ENCODE peak calls at places on chromosome 21, in five cellular contexts. One of them, this sample, is unnamed.

GRCh38 chr21:16968436-16968835 is 544.4 kb upstream of the CXADR start:
- DNase-seq in skeletal muscle cell: no peak
- DNase-seq in cardiac fibroblast: no peak
- DNase-seq in EL: no peak
- DNase-seq in AML-193: no peak
- DNase-seq in this sample: no peak

GRCh38 chr21:38250991-38251418 is 5.8 kb upstream of the KCNJ15 start:
- DNase-seq in skeletal muscle cell: no peak
- DNase-seq in cardiac fibroblast: no peak
- DNase-seq in EL: no peak
- DNase-seq in AML-193: no peak
- DNase-seq in this sample: no peak

GRCh38 chr21:32516729-32517649 is 68.3 kb downstream of the TCP10L start:
- DNase-seq in skeletal muscle cell: peak
- DNase-seq in cardiac fibroblast: peak
- DNase-seq in EL: peak
- DNase-seq in AML-193: no peak
- DNase-seq in this sample: peak

GRCh38 chr21:36163780-36164426 is 7.3 kb downstream of the DOP1B start:
- DNase-seq in skeletal muscle cell: no peak
- DNase-seq in cardiac fibroblast: no peak
- DNase-seq in EL: no peak
- DNase-seq in AML-193: peak
- DNase-seq in this sample: no peak

GRCh38 chr21:28671549-28672195 is 321.0 kb downstream of the LTN1 start:
- DNase-seq in skeletal muscle cell: peak
- DNase-seq in cardiac fibroblast: no peak
- DNase-seq in EL: no peak
- DNase-seq in AML-193: no peak
- DNase-seq in this sample: peak

GRCh38 chr21:17512245-17513213 is at the start of gene CXADR:
- DNase-seq in skeletal muscle cell: no peak
- DNase-seq in cardiac fibroblast: no peak
- DNase-seq in EL: peak
- DNase-seq in AML-193: no peak
- DNase-seq in this sample: peak

GRCh38 chr21:32135401-32136363 is 143.2 kb downstream of the MIS18A start:
- DNase-seq in skeletal muscle cell: no peak
- DNase-seq in cardiac fibroblast: peak
- DNase-seq in EL: peak
- DNase-seq in AML-193: no peak
- DNase-seq in this sample: peak

GRCh38 chr21:39676054-39676771 is 63.5 kb downstream of the B3GALT5 start:
- DNase-seq in skeletal muscle cell: peak
- DNase-seq in cardiac fibroblast: no peak
- DNase-seq in EL: no peak
- DNase-seq in AML-193: no peak
- DNase-seq in this sample: no peak

GRCh38 chr21:24590261-24590660 is 1017.0 kb downstream of the MRPL39 start:
- DNase-seq in skeletal muscle cell: no peak
- DNase-seq in cardiac fibroblast: no peak
- DNase-seq in EL: no peak
- DNase-seq in AML-193: no peak
- DNase-seq in this sample: no peak

GRCh38 chr21:46149205-46149901 is 6.0 kb downstream of the FTCD start:
- DNase-seq in skeletal muscle cell: no peak
- DNase-seq in cardiac fibroblast: no peak
- DNase-seq in EL: no peak
- DNase-seq in AML-193: no peak
- DNase-seq in this sample: no peak

GRCh38 chr21:42019706-42020105 is 9.5 kb upstream of the ZBTB21 start:
- DNase-seq in skeletal muscle cell: no peak
- DNase-seq in cardiac fibroblast: no peak
- DNase-seq in EL: no peak
- DNase-seq in AML-193: no peak
- DNase-seq in this sample: no peak

GRCh38 chr21:44909719-44910118 is 11.0 kb downstream of the ITGB2 start:
- DNase-seq in skeletal muscle cell: no peak
- DNase-seq in cardiac fibroblast: no peak
- DNase-seq in EL: no peak
- DNase-seq in AML-193: no peak
- DNase-seq in this sample: no peak

GRCh38 chr21:33080776-33081175 is 10.8 kb downstream of the OLIG1 start:
- DNase-seq in skeletal muscle cell: no peak
- DNase-seq in cardiac fibroblast: no peak
- DNase-seq in EL: no peak
- DNase-seq in AML-193: no peak
- DNase-seq in this sample: no peak

GRCh38 chr21:28067015-28067414 is 925.7 kb downstream of the LTN1 start:
- DNase-seq in skeletal muscle cell: no peak
- DNase-seq in cardiac fibroblast: no peak
- DNase-seq in EL: no peak
- DNase-seq in AML-193: no peak
- DNase-seq in this sample: no peak

GRCh38 chr21:31520506-31521163 is 138.9 kb upstream of the SOD1 start:
- DNase-seq in skeletal muscle cell: peak
- DNase-seq in cardiac fibroblast: no peak
- DNase-seq in EL: peak
- DNase-seq in AML-193: no peak
- DNase-seq in this sample: no peak

GRCh38 chr21:16124397-16125130 is 394.8 kb downstream of the USP25 start:
- DNase-seq in skeletal muscle cell: peak
- DNase-seq in cardiac fibroblast: peak
- DNase-seq in EL: peak
- DNase-seq in AML-193: no peak
- DNase-seq in this sample: peak

GRCh38 chr21:32562426-32562825 is 22.9 kb downstream of the TCP10L start:
- DNase-seq in skeletal muscle cell: peak
- DNase-seq in cardiac fibroblast: peak
- DNase-seq in EL: peak
- DNase-seq in AML-193: no peak
- DNase-seq in this sample: peak

GRCh38 chr21:45381865-45382697 is 22.9 kb upstream of the COL18A1 start:
- DNase-seq in skeletal muscle cell: no peak
- DNase-seq in cardiac fibroblast: no peak
- DNase-seq in EL: no peak
- DNase-seq in AML-193: no peak
- DNase-seq in this sample: no peak

GRCh38 chr21:44911384-44912157 is 9.1 kb downstream of the ITGB2 start:
- DNase-seq in skeletal muscle cell: no peak
- DNase-seq in cardiac fibroblast: no peak
- DNase-seq in EL: no peak
- DNase-seq in AML-193: peak
- DNase-seq in this sample: no peak

GRCh38 chr21:15057290-15057689 is 7.5 kb downstream of the NRIP1 start:
- DNase-seq in skeletal muscle cell: no peak
- DNase-seq in cardiac fibroblast: no peak
- DNase-seq in EL: no peak
- DNase-seq in AML-193: no peak
- DNase-seq in this sample: no peak

GRCh38 chr21:44067011-44067839 is 40.0 kb upstream of the PWP2 start:
- DNase-seq in skeletal muscle cell: no peak
- DNase-seq in cardiac fibroblast: no peak
- DNase-seq in EL: no peak
- DNase-seq in AML-193: no peak
- DNase-seq in this sample: no peak

GRCh38 chr21:46052703-46053651 is 44.9 kb upstream of the COL6A2 start:
- DNase-seq in skeletal muscle cell: peak
- DNase-seq in cardiac fibroblast: peak
- DNase-seq in EL: peak
- DNase-seq in AML-193: no peak
- DNase-seq in this sample: peak

GRCh38 chr21:42767561-42767835 is 111.8 kb downstream of the WDR4 start:
- DNase-seq in skeletal muscle cell: no peak
- DNase-seq in cardiac fibroblast: no peak
- DNase-seq in EL: no peak
- DNase-seq in AML-193: no peak
- DNase-seq in this sample: no peak